ENCODE peak calls at places on chromosomes 1 and 21, in five cellular contexts. S is GM12878, W is H1, O is HepG2, H is K562. R is an unnamed sample.
A peak's percentile ranks its signal among the peaks of the same experiment; 100 is the strongest.

GRCh38 chr1:10724052-10724494 is 72.4 kb downstream of the CASZ1 start:
- DNase-seq in O (no peak), S (no peak), H (no peak), W (no peak), R (peak; percentile 12)

GRCh38 chr1:205275133-205275532 is 46.4 kb downstream of the NUAK2 start:
- DNase-seq in W (no peak), H (no peak), O (no peak), S (no peak), R (no peak)

GRCh38 chr1:186286615-186287317 is 88.3 kb downstream of the TPR start:
- DNase-seq in W (no peak), O (no peak), S (no peak), H (no peak), R (no peak)

GRCh38 chr1:147630447-147630846 is 39.9 kb downstream of the ACP6 start:
- DNase-seq in O (no peak), W (no peak), S (no peak), H (no peak), R (no peak)

GRCh38 chr21:39676054-39676771 is 63.5 kb downstream of the B3GALT5 start:
- DNase-seq in W (no peak), H (no peak), O (peak; percentile 17), S (peak; percentile 51), R (no peak)

GRCh38 chr1:25787477-25788043 is 12.4 kb upstream of the SELENON start:
- DNase-seq in W (no peak), O (no peak), S (no peak), H (no peak), R (no peak)

GRCh38 chr1:210244746-210245367 is 12.3 kb downstream of the SERTAD4 start:
- DNase-seq in O (no peak), H (no peak), S (no peak), W (no peak), R (no peak)

GRCh38 chr1:99818063-99818699 is 32.0 kb upstream of the AGL start:
- DNase-seq in S (no peak), W (no peak), O (no peak), H (no peak), R (no peak)

GRCh38 chr1:209580577-209580976 is 2.9 kb upstream of the CAMK1G start:
- DNase-seq in O (no peak), W (no peak), H (no peak), S (no peak), R (no peak)

GRCh38 chr1:40745180-40745579 is 38.4 kb upstream of the KCNQ4 start:
- DNase-seq in W (no peak), H (no peak), S (no peak), O (no peak), R (no peak)

GRCh38 chr1:66351474-66351873 is 182.5 kb upstream of the SGIP1 start:
- DNase-seq in S (no peak), W (no peak), O (no peak), H (no peak), R (no peak)

GRCh38 chr1:152646656-152647055 is 16.5 kb upstream of the LCE2D start:
- DNase-seq in S (no peak), O (no peak), H (no peak), W (no peak), R (no peak)

GRCh38 chr1:88088481-88088880 is 595.6 kb upstream of the PKN2 start:
- DNase-seq in S (no peak), W (no peak), O (no peak), H (no peak), R (no peak)

GRCh38 chr1:162695687-162696086 is 63.4 kb downstream of the DDR2 start:
- DNase-seq in O (no peak), S (no peak), H (no peak), W (no peak), R (no peak)

GRCh38 chr1:151311589-151312331 is 15.5 kb downstream of the PI4KB start:
- DNase-seq in S (no peak), O (peak; percentile 82), W (no peak), H (peak; percentile 85), R (peak; percentile 96)

GRCh38 chr1:59043796-59044195 is 253.1 kb upstream of the FGGY start:
- DNase-seq in S (no peak), H (no peak), O (peak; percentile 66), W (no peak), R (no peak)

GRCh38 chr1:162736633-162737067 is 53.9 kb upstream of the HSD17B7 start:
- DNase-seq in W (no peak), S (peak; percentile 62), O (no peak), H (no peak), R (no peak)

GRCh38 chr1:3315991-3316943 is 138.2 kb upstream of the ARHGEF16 start:
- DNase-seq in O (peak; percentile 21), W (no peak), H (no peak), S (no peak), R (no peak)

GRCh38 chr1:9269078-9269501 is 23.6 kb upstream of the SPSB1 start:
- DNase-seq in O (no peak), W (no peak), H (no peak), S (no peak), R (no peak)

GRCh38 chr1:26832249-26832960 is 5.9 kb downstream of the ZDHHC18 start:
- DNase-seq in W (no peak), S (no peak), O (no peak), H (peak; percentile 14), R (no peak)

GRCh38 chr1:200306954-200307754 is 102.7 kb downstream of the ZNF281 start:
- DNase-seq in W (no peak), O (peak; percentile 40), H (peak; percentile 73), S (peak; percentile 17), R (peak; percentile 33)

GRCh38 chr1:110436635-110437034 is 14.3 kb upstream of the PROK1 start:
- DNase-seq in S (no peak), W (no peak), O (no peak), H (no peak), R (no peak)

GRCh38 chr1:210232524-210233215 is at the start of gene SERTAD4:
- DNase-seq in H (no peak), O (no peak), S (no peak), W (no peak), R (peak; percentile 23)

DNA sequence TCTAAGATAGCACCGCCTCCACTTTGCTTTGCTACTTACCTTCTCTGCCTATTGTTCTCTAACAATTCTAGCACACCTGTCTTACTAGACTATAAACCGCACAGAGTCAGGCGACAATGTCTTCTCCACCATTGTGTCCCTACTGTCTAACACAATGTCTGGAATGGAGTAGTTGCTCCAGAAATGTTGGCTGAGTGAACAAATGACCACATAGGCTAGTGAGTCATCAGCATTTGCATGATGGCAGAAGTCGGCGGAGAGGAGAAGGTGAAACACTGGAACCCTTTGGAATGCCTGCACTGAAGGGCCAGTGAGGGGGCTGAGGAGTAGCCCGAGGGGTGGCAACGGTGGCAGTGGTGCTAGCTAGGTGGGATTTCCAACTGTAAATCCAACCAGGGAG is 14.0 kb upstream of the PABPC4 start:
- DNase-seq in W (no peak), H (no peak), O (no peak), S (no peak), R (no peak)
- TF ChIP-seq ATF3 in W (no peak), H (no peak), O (no peak), S (no peak), R (no peak)

GRCh38 chr1:7659514-7659913 is 111.6 kb upstream of the VAMP3 start:
- DNase-seq in H (no peak), W (no peak), O (no peak), S (no peak), R (no peak)
- TF ChIP-seq YY1 in H (no peak), W (no peak), O (no peak), S (no peak), R (no peak)

GRCh38 chr1:232940262-232940661 is 10.1 kb upstream of the NTPCR start:
- DNase-seq in O (no peak), W (no peak), S (no peak), H (no peak), R (no peak)

GRCh38 chr1:232939748-232940147 is 10.7 kb upstream of the NTPCR start:
- DNase-seq in W (no peak), S (no peak), O (no peak), H (no peak), R (no peak)

GRCh38 chr1:232938926-232939325 is 11.5 kb upstream of the NTPCR start:
- DNase-seq in O (no peak), S (no peak), H (no peak), W (no peak), R (no peak)

GRCh38 chr1:232942413-232943294 is 7.8 kb upstream of the NTPCR start:
- DNase-seq in S (no peak), O (no peak), H (no peak), W (no peak), R (no peak)

GRCh38 chr1:232937741-232938375 is 12.6 kb upstream of the NTPCR start:
- DNase-seq in O (no peak), H (no peak), S (no peak), W (no peak), R (no peak)
- TF ChIP-seq CEBPB in O (no peak), H (peak; percentile 94), S (no peak), W (no peak), R (no peak)

DNA sequence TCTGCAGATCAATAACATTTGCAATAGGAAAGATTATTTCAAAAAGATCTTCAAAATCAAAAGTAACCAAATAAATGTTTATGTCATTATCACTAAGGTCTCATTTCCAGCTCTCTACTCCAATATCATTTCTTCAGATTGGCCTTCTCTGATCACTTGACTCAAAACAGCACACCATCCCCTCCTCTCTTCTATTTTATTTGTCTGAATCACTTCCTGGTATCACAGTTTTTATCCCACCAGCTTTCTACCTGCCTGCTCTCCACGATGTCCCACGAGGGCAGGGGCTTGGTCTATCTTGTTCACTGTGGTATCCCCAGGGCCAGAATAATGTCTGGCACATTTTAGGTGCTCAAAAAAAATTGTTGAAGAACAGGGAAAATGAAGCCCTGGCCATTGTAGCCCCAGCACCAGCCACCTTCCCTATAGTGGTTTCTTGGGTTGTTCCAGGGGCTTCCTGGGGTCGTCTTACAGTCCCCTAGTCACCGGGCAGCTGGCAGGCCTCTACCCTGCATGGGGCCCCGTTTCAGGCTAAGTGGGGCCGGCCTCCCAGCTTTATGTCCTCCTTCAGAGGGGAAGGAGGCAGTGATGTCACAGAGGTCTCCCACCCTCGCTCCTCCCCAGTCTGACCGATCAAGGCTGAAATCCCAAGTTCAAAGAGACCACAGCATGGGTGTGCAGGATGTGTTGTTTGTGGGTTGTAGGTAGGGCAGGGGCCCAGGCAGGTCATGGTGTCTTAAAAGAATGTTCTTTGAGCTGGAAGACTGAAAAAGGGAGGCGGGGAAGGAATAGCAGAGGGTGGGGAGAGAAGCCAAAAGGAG is 3.5 kb upstream of the PADI1 start:
- DNase-seq in S (no peak), O (no peak), W (no peak), H (no peak), R (no peak)
- TF ChIP-seq ATF3 in S (no peak), O (no peak), W (no peak), H (no peak), R (no peak)

DNA sequence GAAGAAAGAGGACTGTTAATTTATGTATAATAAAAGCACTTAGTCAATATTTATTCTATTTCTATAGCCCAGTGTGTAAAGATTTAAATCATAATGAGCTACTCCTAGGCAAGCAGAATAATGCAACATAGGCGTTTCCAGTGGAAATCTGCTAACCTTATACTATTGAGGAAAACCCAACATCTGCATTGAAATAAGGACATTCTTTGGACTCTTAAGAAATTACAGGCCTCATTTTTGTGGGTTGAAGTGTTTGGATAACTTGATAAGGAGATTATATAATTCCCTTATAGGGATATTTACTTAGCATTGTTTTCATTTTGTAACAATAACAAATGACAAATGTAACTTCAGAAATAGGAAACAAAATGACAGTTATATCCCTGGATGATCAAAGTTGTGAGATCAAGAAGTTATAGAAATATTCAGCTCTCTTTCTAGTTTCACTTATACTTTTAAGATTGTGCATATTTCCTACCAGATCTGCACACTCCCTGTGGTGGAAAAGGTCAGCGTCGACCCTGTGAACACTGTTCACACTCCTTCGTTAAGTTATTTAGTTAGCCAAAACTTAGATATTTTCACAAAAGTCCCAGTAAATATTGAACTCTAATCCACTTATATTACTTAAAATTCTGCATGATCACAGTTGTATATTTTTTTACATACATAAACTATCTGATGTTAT is 284.4 kb upstream of the C1orf105 start:
- DNase-seq in H (no peak), S (no peak), O (no peak), W (no peak), R (no peak)
- TF ChIP-seq YY1 in H (no peak), S (no peak), O (no peak), W (no peak), R (no peak)